ENCODE peak calls at places on chromosomes 1 and 21, in four cellular contexts. One of them, this sample, is unnamed.

GRCh38 chr1:227961651-227962050 is 13.9 kb upstream of the WNT9A start:
- DNase-seq in dorsolateral prefrontal cortex: no peak
- DNase-seq in pancreas: no peak
- DNase-seq in neural progenitor cell: peak
- DNase-seq in this sample: no peak

GRCh38 chr1:167708940-167709389 is 12.8 kb upstream of the MPZL1 start:
- DNase-seq in pancreas: no peak
- DNase-seq in dorsolateral prefrontal cortex: no peak
- DNase-seq in neural progenitor cell: no peak
- DNase-seq in this sample: no peak

GRCh38 chr1:36446261-36446660 is 4.0 kb downstream of the OSCP1 start:
- DNase-seq in pancreas: no peak
- DNase-seq in neural progenitor cell: peak
- DNase-seq in dorsolateral prefrontal cortex: no peak
- DNase-seq in this sample: no peak

GRCh38 chr21:25956993-25957714 is 213.4 kb downstream of the APP start:
- DNase-seq in neural progenitor cell: no peak
- DNase-seq in pancreas: no peak
- DNase-seq in dorsolateral prefrontal cortex: no peak
- DNase-seq in this sample: no peak

GRCh38 chr1:89974701-89975470 is 20.0 kb upstream of the ZNF326 start:
- DNase-seq in dorsolateral prefrontal cortex: no peak
- DNase-seq in neural progenitor cell: no peak
- DNase-seq in pancreas: no peak
- DNase-seq in this sample: no peak

GRCh38 chr21:42724226-42724920 is 71.0 kb downstream of the PDE9A start:
- DNase-seq in dorsolateral prefrontal cortex: no peak
- DNase-seq in neural progenitor cell: no peak
- DNase-seq in pancreas: no peak
- DNase-seq in this sample: peak

GRCh38 chr21:25369524-25370300 is 237.6 kb downstream of the MRPL39 start:
- DNase-seq in neural progenitor cell: no peak
- DNase-seq in dorsolateral prefrontal cortex: no peak
- DNase-seq in pancreas: no peak
- DNase-seq in this sample: no peak

GRCh38 chr1:186806477-186806876 is 22.3 kb upstream of the PLA2G4A start:
- DNase-seq in neural progenitor cell: peak
- DNase-seq in pancreas: no peak
- DNase-seq in dorsolateral prefrontal cortex: no peak
- DNase-seq in this sample: peak

GRCh38 chr1:117341123-117341522 is 26.1 kb upstream of the MAN1A2 start:
- DNase-seq in pancreas: no peak
- DNase-seq in dorsolateral prefrontal cortex: no peak
- DNase-seq in neural progenitor cell: peak
- DNase-seq in this sample: no peak

GRCh38 chr1:218585565-218586184 is 240.5 kb downstream of the TGFB2 start:
- DNase-seq in pancreas: peak
- DNase-seq in neural progenitor cell: peak
- DNase-seq in dorsolateral prefrontal cortex: no peak
- DNase-seq in this sample: peak

GRCh38 chr1:207817166-207817565 is 65.3 kb downstream of the CD46 start:
- DNase-seq in dorsolateral prefrontal cortex: no peak
- DNase-seq in neural progenitor cell: no peak
- DNase-seq in pancreas: no peak
- DNase-seq in this sample: no peak

GRCh38 chr1:114092118-114092517 is 61.6 kb downstream of the SYT6 start:
- DNase-seq in pancreas: no peak
- DNase-seq in dorsolateral prefrontal cortex: no peak
- DNase-seq in neural progenitor cell: no peak
- DNase-seq in this sample: no peak

GRCh38 chr21:41973861-41974751 is 20.3 kb upstream of the C2CD2 start:
- DNase-seq in pancreas: no peak
- DNase-seq in neural progenitor cell: no peak
- DNase-seq in dorsolateral prefrontal cortex: no peak
- DNase-seq in this sample: no peak

GRCh38 chr1:219125342-219125741 is 48.3 kb upstream of the LYPLAL1 start:
- DNase-seq in dorsolateral prefrontal cortex: no peak
- DNase-seq in neural progenitor cell: no peak
- DNase-seq in pancreas: no peak
- DNase-seq in this sample: no peak

GRCh38 chr21:29166853-29167252 is 36.4 kb downstream of the MAP3K7CL start:
- DNase-seq in pancreas: no peak
- DNase-seq in dorsolateral prefrontal cortex: no peak
- DNase-seq in neural progenitor cell: no peak
- DNase-seq in this sample: no peak

GRCh38 chr1:79373481-79374132 is 367.1 kb upstream of the ADGRL4 start:
- DNase-seq in pancreas: no peak
- DNase-seq in dorsolateral prefrontal cortex: no peak
- DNase-seq in neural progenitor cell: no peak
- DNase-seq in this sample: no peak

GRCh38 chr1:89719502-89720306 is 86.8 kb downstream of the LRRC8C start:
- DNase-seq in dorsolateral prefrontal cortex: no peak
- DNase-seq in neural progenitor cell: peak
- DNase-seq in pancreas: no peak
- DNase-seq in this sample: no peak

GRCh38 chr1:161082996-161083742 is 6.2 kb downstream of the NECTIN4 start:
- DNase-seq in neural progenitor cell: no peak
- DNase-seq in pancreas: peak
- DNase-seq in dorsolateral prefrontal cortex: no peak
- DNase-seq in this sample: peak

GRCh38 chr1:95223110-95223509 is 10.9 kb upstream of the RWDD3 start:
- DNase-seq in neural progenitor cell: peak
- DNase-seq in dorsolateral prefrontal cortex: no peak
- DNase-seq in pancreas: no peak
- DNase-seq in this sample: no peak

GRCh38 chr1:85607126-85607912 is 26.8 kb downstream of the CCN1 start:
- DNase-seq in neural progenitor cell: peak
- DNase-seq in pancreas: no peak
- DNase-seq in dorsolateral prefrontal cortex: no peak
- DNase-seq in this sample: peak

GRCh38 chr1:224070521-224070920 is 43.4 kb upstream of the FBXO28 start:
- DNase-seq in neural progenitor cell: peak
- DNase-seq in pancreas: no peak
- DNase-seq in dorsolateral prefrontal cortex: no peak
- DNase-seq in this sample: no peak

GRCh38 chr1:181091322-181092040 is 3.0 kb downstream of the IER5 start:
- DNase-seq in pancreas: no peak
- DNase-seq in neural progenitor cell: no peak
- DNase-seq in dorsolateral prefrontal cortex: no peak
- DNase-seq in this sample: no peak

GRCh38 chr1:181089777-181090505 is 1.4 kb downstream of the IER5 start:
- DNase-seq in neural progenitor cell: peak
- DNase-seq in dorsolateral prefrontal cortex: peak
- DNase-seq in pancreas: peak
- DNase-seq in this sample: no peak

GRCh38 chr1:181089017-181089776 is 697 bp downstream of the IER5 start:
- DNase-seq in pancreas: peak
- DNase-seq in dorsolateral prefrontal cortex: peak
- DNase-seq in neural progenitor cell: peak
- DNase-seq in this sample: no peak

GRCh38 chr1:181092056-181092455 is 3.6 kb downstream of the IER5 start:
- DNase-seq in pancreas: no peak
- DNase-seq in neural progenitor cell: no peak
- DNase-seq in dorsolateral prefrontal cortex: no peak
- DNase-seq in this sample: no peak

DNA sequence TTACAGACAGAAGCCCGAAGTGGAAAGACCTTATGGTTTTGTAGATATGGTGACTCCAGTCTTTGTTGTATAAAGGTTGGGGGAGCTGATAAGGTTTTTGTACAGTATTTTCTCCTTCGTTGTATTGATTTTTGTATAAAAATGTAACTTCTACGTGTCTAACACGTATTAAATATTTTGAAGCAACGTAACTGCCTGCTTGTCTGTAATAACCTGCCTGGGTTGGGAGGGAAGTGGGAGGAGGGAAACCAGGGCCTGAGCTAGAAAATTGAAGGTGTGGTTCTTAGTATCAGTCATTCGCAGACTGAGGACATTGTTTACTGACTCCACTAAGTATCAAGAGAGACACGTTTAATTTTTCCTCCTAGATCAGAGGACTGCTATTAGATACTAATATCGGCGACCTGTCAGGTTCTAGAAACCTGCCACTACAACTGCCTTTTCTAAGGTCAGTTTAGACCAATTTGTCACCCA is 2.2 kb downstream of the IER5 start:
- DNase-seq in pancreas: no peak
- DNase-seq in neural progenitor cell: no peak
- DNase-seq in dorsolateral prefrontal cortex: no peak
- DNase-seq in this sample: no peak
- H3K27ac ChIP-seq in pancreas: no peak
- H3K27ac ChIP-seq in neural progenitor cell: no peak
- H3K27ac ChIP-seq in dorsolateral prefrontal cortex: peak
- H3K27ac ChIP-seq in this sample: no peak

GRCh38 chr1:183871142-183871541 is 66.2 kb downstream of the RGL1 start:
- DNase-seq in pancreas: no peak
- DNase-seq in neural progenitor cell: peak
- DNase-seq in dorsolateral prefrontal cortex: no peak
- DNase-seq in this sample: peak

GRCh38 chr1:183871568-183871967 is 66.6 kb downstream of the RGL1 start:
- DNase-seq in pancreas: no peak
- DNase-seq in neural progenitor cell: no peak
- DNase-seq in dorsolateral prefrontal cortex: no peak
- DNase-seq in this sample: no peak

GRCh38 chr1:183869230-183869629 is 64.3 kb downstream of the RGL1 start:
- DNase-seq in dorsolateral prefrontal cortex: no peak
- DNase-seq in neural progenitor cell: peak
- DNase-seq in pancreas: no peak
- DNase-seq in this sample: no peak

GRCh38 chr1:183869671-183870070 is 64.8 kb downstream of the RGL1 start:
- DNase-seq in pancreas: no peak
- DNase-seq in neural progenitor cell: no peak
- DNase-seq in dorsolateral prefrontal cortex: no peak
- DNase-seq in this sample: no peak

GRCh38 chr1:183870351-183871077 is 65.6 kb downstream of the RGL1 start:
- DNase-seq in dorsolateral prefrontal cortex: peak
- DNase-seq in neural progenitor cell: no peak
- DNase-seq in pancreas: no peak
- DNase-seq in this sample: no peak
- H3K27ac ChIP-seq in dorsolateral prefrontal cortex: peak
- H3K27ac ChIP-seq in neural progenitor cell: no peak
- H3K27ac ChIP-seq in pancreas: no peak
- H3K27ac ChIP-seq in this sample: no peak

GRCh38 chr1:193794239-193794638 is 607.8 kb upstream of the B3GALT2 start:
- DNase-seq in neural progenitor cell: peak
- DNase-seq in dorsolateral prefrontal cortex: no peak
- DNase-seq in pancreas: no peak
- DNase-seq in this sample: no peak
- H3K27ac ChIP-seq in neural progenitor cell: no peak
- H3K27ac ChIP-seq in dorsolateral prefrontal cortex: no peak
- H3K27ac ChIP-seq in pancreas: no peak
- H3K27ac ChIP-seq in this sample: no peak

GRCh38 chr1:37792943-37793686 is 532 bp upstream of the MANEAL start:
- DNase-seq in pancreas: peak
- DNase-seq in neural progenitor cell: no peak
- DNase-seq in dorsolateral prefrontal cortex: no peak
- DNase-seq in this sample: no peak

GRCh38 chr1:37797750-37798345 is 4.2 kb downstream of the MANEAL start:
- DNase-seq in neural progenitor cell: no peak
- DNase-seq in dorsolateral prefrontal cortex: no peak
- DNase-seq in pancreas: no peak
- DNase-seq in this sample: no peak

GRCh38 chr1:37795340-37796110 is 1.9 kb downstream of the MANEAL start:
- DNase-seq in pancreas: peak
- DNase-seq in dorsolateral prefrontal cortex: peak
- DNase-seq in neural progenitor cell: peak
- DNase-seq in this sample: no peak

GRCh38 chr1:37794372-37795339 is 1.0 kb downstream of the MANEAL start:
- DNase-seq in pancreas: peak
- DNase-seq in dorsolateral prefrontal cortex: peak
- DNase-seq in neural progenitor cell: peak
- DNase-seq in this sample: no peak

GRCh38 chr1:37793773-37794371 is at the start of gene MANEAL:
- DNase-seq in dorsolateral prefrontal cortex: peak
- DNase-seq in pancreas: peak
- DNase-seq in neural progenitor cell: peak
- DNase-seq in this sample: peak
- H3K27ac ChIP-seq in dorsolateral prefrontal cortex: peak
- H3K27ac ChIP-seq in pancreas: no peak
- H3K27ac ChIP-seq in neural progenitor cell: no peak
- H3K27ac ChIP-seq in this sample: peak

GRCh38 chr1:210228158-210228557 is 4.4 kb upstream of the SERTAD4 start:
- DNase-seq in pancreas: no peak
- DNase-seq in dorsolateral prefrontal cortex: no peak
- DNase-seq in neural progenitor cell: no peak
- DNase-seq in this sample: no peak

GRCh38 chr1:210223174-210223904 is 9.3 kb upstream of the SERTAD4 start:
- DNase-seq in pancreas: no peak
- DNase-seq in dorsolateral prefrontal cortex: no peak
- DNase-seq in neural progenitor cell: no peak
- DNase-seq in this sample: no peak

GRCh38 chr1:210218047-210218446 is 14.5 kb upstream of the SERTAD4 start:
- DNase-seq in neural progenitor cell: no peak
- DNase-seq in dorsolateral prefrontal cortex: no peak
- DNase-seq in pancreas: no peak
- DNase-seq in this sample: no peak

GRCh38 chr1:210217482-210217881 is 15.1 kb upstream of the SERTAD4 start:
- DNase-seq in neural progenitor cell: no peak
- DNase-seq in dorsolateral prefrontal cortex: no peak
- DNase-seq in pancreas: no peak
- DNase-seq in this sample: no peak

GRCh38 chr1:210222288-210223006 is 10.1 kb upstream of the SERTAD4 start:
- DNase-seq in neural progenitor cell: peak
- DNase-seq in dorsolateral prefrontal cortex: no peak
- DNase-seq in pancreas: no peak
- DNase-seq in this sample: no peak
- H3K27ac ChIP-seq in neural progenitor cell: no peak
- H3K27ac ChIP-seq in dorsolateral prefrontal cortex: no peak
- H3K27ac ChIP-seq in pancreas: peak
- H3K27ac ChIP-seq in this sample: no peak

GRCh38 chr21:27024971-27025370 is 58.1 kb upstream of the ADAMTS5 start:
- DNase-seq in pancreas: no peak
- DNase-seq in neural progenitor cell: no peak
- DNase-seq in dorsolateral prefrontal cortex: no peak
- DNase-seq in this sample: no peak
- H3K27ac ChIP-seq in pancreas: no peak
- H3K27ac ChIP-seq in neural progenitor cell: no peak
- H3K27ac ChIP-seq in dorsolateral prefrontal cortex: no peak
- H3K27ac ChIP-seq in this sample: no peak

GRCh38 chr1:236365999-236366570 is 28.0 kb upstream of the EDARADD start:
- DNase-seq in pancreas: no peak
- DNase-seq in neural progenitor cell: no peak
- DNase-seq in dorsolateral prefrontal cortex: no peak
- DNase-seq in this sample: no peak

GRCh38 chr1:236361909-236362590 is 32.0 kb upstream of the EDARADD start:
- DNase-seq in neural progenitor cell: no peak
- DNase-seq in dorsolateral prefrontal cortex: no peak
- DNase-seq in pancreas: no peak
- DNase-seq in this sample: no peak

GRCh38 chr1:236363237-236363636 is 30.8 kb upstream of the EDARADD start:
- DNase-seq in pancreas: no peak
- DNase-seq in neural progenitor cell: no peak
- DNase-seq in dorsolateral prefrontal cortex: no peak
- DNase-seq in this sample: no peak
- H3K27ac ChIP-seq in pancreas: no peak
- H3K27ac ChIP-seq in neural progenitor cell: no peak
- H3K27ac ChIP-seq in dorsolateral prefrontal cortex: no peak
- H3K27ac ChIP-seq in this sample: no peak

GRCh38 chr1:61561666-61562065 is 163.3 kb downstream of the TM2D1 start:
- DNase-seq in neural progenitor cell: no peak
- DNase-seq in pancreas: no peak
- DNase-seq in dorsolateral prefrontal cortex: no peak
- DNase-seq in this sample: no peak
- H3K27ac ChIP-seq in neural progenitor cell: no peak
- H3K27ac ChIP-seq in pancreas: no peak
- H3K27ac ChIP-seq in dorsolateral prefrontal cortex: no peak
- H3K27ac ChIP-seq in this sample: no peak

This sample was measured in HCT116.